ENCODE peak calls at places on chromosomes 6 and 20, in eight cellular contexts. E is stimulated activated CD4-positive, alpha-beta T cell treated with anti-CD3 and anti-CD28 coated beads, Interleukin-1b, Interleukin-23, amount 100 ng/mL, for 1 hour; H is left colon; G is CD8-positive, alpha-beta T cell; D is testis; B is CD8-positive, alpha-beta memory T cell; Y is RPMI7951; O is cardiac muscle cell. A is an unnamed sample.

GRCh38 chr20:49909499-49910339 is 5.6 kb downstream of the SPATA2 start:
- DNase-seq in E (no peak), H (peak; percentile 83), G (no peak), D (peak; percentile 62), B (no peak), Y (no peak), O (no peak), A (no peak)

GRCh38 chr6:125749864-125750691 is 646 bp downstream of the HEY2 start:
- DNase-seq in E (no peak), H (peak; percentile 27), G (no peak), D (peak; percentile 54), B (no peak), Y (no peak), O (no peak), A (no peak)

GRCh38 chr6:159390384-159390783 is 221.2 kb downstream of the FNDC1 start:
- DNase-seq in E (no peak), H (no peak), G (no peak), D (peak; percentile 21), B (no peak), Y (no peak), O (peak; percentile 87), A (no peak)

GRCh38 chr6:124977067-124977908 is 15.1 kb downstream of the RNF217 start:
- DNase-seq in E (no peak), H (no peak), G (no peak), D (no peak), B (no peak), Y (no peak), O (peak; percentile 40), A (no peak)

GRCh38 chr6:84688187-84688878 is 76.1 kb downstream of the TBX18 start:
- DNase-seq in E (no peak), H (no peak), G (no peak), D (no peak), B (no peak), Y (no peak), O (peak; percentile 57), A (no peak)

GRCh38 chr6:126361832-126362231 is 21.9 kb downstream of the CENPW start:
- DNase-seq in E (no peak), H (no peak), G (no peak), D (no peak), B (no peak), Y (no peak), O (no peak), A (no peak)

GRCh38 chr20:38153401-38153800 is 11.7 kb downstream of the TGM2 start:
- DNase-seq in E (no peak), H (no peak), G (no peak), D (no peak), B (no peak), Y (peak; percentile 54), O (no peak), A (no peak)

GRCh38 chr6:105400501-105400900 is 2.4 kb downstream of the PREP start:
- DNase-seq in E (no peak), H (no peak), G (no peak), D (no peak), B (no peak), Y (no peak), O (peak; percentile 38), A (no peak)

GRCh38 chr6:70601014-70601413 is 34.3 kb downstream of the SDHAF4 start:
- DNase-seq in E (no peak), H (no peak), G (no peak), D (no peak), B (no peak), Y (no peak), O (no peak), A (no peak)

GRCh38 chr6:97958143-97958542 is 675.1 kb upstream of the MMS22L start:
- DNase-seq in E (no peak), H (no peak), G (no peak), D (no peak), B (no peak), Y (peak; percentile 56), O (no peak), A (peak; percentile 56)

GRCh38 chr6:112683926-112684325 is 336.8 kb downstream of the RFPL4B start:
- DNase-seq in E (no peak), H (no peak), G (no peak), D (no peak), B (no peak), Y (peak; percentile 36), O (peak; percentile 95), A (peak; percentile 90)

GRCh38 chr6:147699637-147700036 is 191.1 kb downstream of the SAMD5 start:
- DNase-seq in E (no peak), H (no peak), G (no peak), D (no peak), B (no peak), Y (peak; percentile 9), O (peak; percentile 20), A (peak; percentile 53)

GRCh38 chr6:79353226-79353625 is 118.7 kb upstream of the HMGN3 start:
- DNase-seq in E (no peak), H (no peak), G (no peak), D (no peak), B (no peak), Y (no peak), O (no peak), A (no peak)

GRCh38 chr20:31721408-31722332 is 998 bp downstream of the BCL2L1 start:
- DNase-seq in E (no peak), H (no peak), G (no peak), D (no peak), B (peak; percentile 6), Y (no peak), O (no peak), A (no peak)

A was measured in ACHN.